ENCODE peak calls at places on chromosomes 16 and 17, in four cellular contexts. G, O, H and D are unnamed samples.

GRCh38 chr16:65212240-65212639 is 90.4 kb upstream of the CDH11 start:
- DNase-seq in G (no peak), O (no peak), H (no peak), D (no peak)

GRCh38 chr17:5902671-5903070 is 167.5 kb upstream of the WSCD1 start:
- DNase-seq in G (no peak), O (no peak), H (no peak), D (no peak)

GRCh38 chr17:72145972-72146755 is 25.3 kb downstream of the SOX9 start:
- DNase-seq in G (no peak), O (no peak), H (no peak), D (no peak)

GRCh38 chr16:46896314-46896968 is 12.3 kb downstream of the GPT2 start:
- DNase-seq in G (no peak), O (peak; percentile 56), H (no peak), D (no peak)

GRCh38 chr16:17359778-17360177 is 111.0 kb downstream of the XYLT1 start:
- DNase-seq in G (no peak), O (no peak), H (peak; percentile 31), D (peak; percentile 28)

GRCh38 chr17:39591958-39592954 is 15.5 kb downstream of the NEUROD2 start:
- DNase-seq in G (peak; percentile 92), O (peak; percentile 61), H (no peak), D (peak; percentile 49)

GRCh38 chr17:39002991-39003715 is 36.0 kb upstream of the FBXO47 start:
- DNase-seq in G (no peak), O (peak; percentile 63), H (peak; percentile 46), D (no peak)

GRCh38 chr17:38749222-38750043 is 1.3 kb upstream of the PCGF2 start:
- DNase-seq in G (peak; percentile 90), O (peak; percentile 62), H (no peak), D (peak; percentile 74)

GRCh38 chr17:82789051-82789592 is 37.3 kb downstream of the TBCD start:
- DNase-seq in G (no peak), O (no peak), H (no peak), D (no peak)

GRCh38 chr17:57484081-57484666 is 227.9 kb downstream of the MSI2 start:
- DNase-seq in G (no peak), O (peak; percentile 30), H (peak; percentile 44), D (no peak)

GRCh38 chr17:20084621-20085282 is 75.6 kb downstream of the SPECC1 start:
- DNase-seq in G (no peak), O (no peak), H (no peak), D (peak; percentile 42)

GRCh38 chr17:63246344-63246743 is 199.8 kb downstream of the CYB561 start:
- DNase-seq in G (no peak), O (peak; percentile 44), H (no peak), D (no peak)

GRCh38 chr16:12087901-12088364 is 111.4 kb downstream of the SNX29 start:
- DNase-seq in G (no peak), O (no peak), H (no peak), D (no peak)

GRCh38 chr17:37107406-37108083 is 158.8 kb downstream of the AATF start:
- DNase-seq in G (no peak), O (peak; percentile 23), H (no peak), D (no peak)

GRCh38 chr17:3796110-3796821 is 4.7 kb downstream of the ITGAE start:
- DNase-seq in G (no peak), O (no peak), H (no peak), D (peak; percentile 96)

GRCh38 chr16:84086996-84087395 is 29.7 kb downstream of the MBTPS1 start:
- DNase-seq in G (no peak), O (no peak), H (no peak), D (no peak)

GRCh38 chr17:41792835-41793748 is 6.6 kb upstream of the JUP start:
- DNase-seq in G (peak; percentile 31), O (peak; percentile 87), H (no peak), D (no peak)

GRCh38 chr17:43952724-43953666 is 745 bp downstream of the PYY start:
- DNase-seq in G (peak; percentile 93), O (no peak), H (no peak), D (no peak)

GRCh38 chr17:5492970-5493369 is 6.6 kb downstream of the MIS12 start:
- DNase-seq in G (no peak), O (no peak), H (no peak), D (no peak)

GRCh38 chr17:67417507-67417906 is 40.4 kb downstream of the PITPNC1 start:
- DNase-seq in G (no peak), O (no peak), H (no peak), D (no peak)

GRCh38 chr17:72381597-72382397 is 261.0 kb downstream of the SOX9 start:
- DNase-seq in G (peak; percentile 52), O (no peak), H (no peak), D (no peak)

GRCh38 chr16:85615852-85616607 is 2.9 kb downstream of the GSE1 start:
- DNase-seq in G (peak; percentile 94), O (peak; percentile 78), H (no peak), D (peak; percentile 95)

GRCh38 chr17:27241346-27241946 is 52.5 kb upstream of the WSB1 start:
- DNase-seq in G (no peak), O (peak; percentile 40), H (no peak), D (peak; percentile 61)

GRCh38 chr16:24610421-24610765 is 71.0 kb downstream of the RBBP6 start:
- DNase-seq in G (peak; percentile 63), O (peak; percentile 31), H (no peak), D (no peak)

GRCh38 chr16:48384305-48384981 is 770 bp downstream of the SIAH1 start:
- DNase-seq in G (peak; percentile 91), O (peak; percentile 66), H (no peak), D (peak; percentile 61)

GRCh38 chr16:16158741-16159374 is 64.4 kb downstream of the ABCC6 start:
- DNase-seq in G (no peak), O (no peak), H (no peak), D (no peak)

GRCh38 chr17:9056566-9056965 is 35.3 kb downstream of the NTN1 start:
- DNase-seq in G (no peak), O (no peak), H (no peak), D (no peak)

GRCh38 chr16:70778901-70779309 is 22.1 kb downstream of the VAC14 start:
- DNase-seq in G (peak; percentile 92), O (peak; percentile 88), H (peak; percentile 73), D (no peak)

GRCh38 chr16:31382485-31383161 is 10.5 kb upstream of the ITGAD start:
- DNase-seq in G (peak; percentile 86), O (peak; percentile 66), H (peak; percentile 5), D (peak; percentile 74)

GRCh38 chr16:50372611-50373344 is 4.0 kb upstream of the BRD7 start:
- DNase-seq in G (no peak), O (no peak), H (peak; percentile 4), D (no peak)

GRCh38 chr16:50373780-50374179 is 5.0 kb upstream of the BRD7 start:
- DNase-seq in G (no peak), O (no peak), H (no peak), D (no peak)

GRCh38 chr16:50371036-50371716 is 2.4 kb upstream of the BRD7 start:
- DNase-seq in G (no peak), O (no peak), H (no peak), D (no peak)

GRCh38 chr16:50373345-50373701 is 4.5 kb upstream of the BRD7 start:
- DNase-seq in G (no peak), O (no peak), H (no peak), D (no peak)

GRCh38 chr16:50371936-50372595 is 3.3 kb upstream of the BRD7 start:
- DNase-seq in G (peak; percentile 66), O (peak; percentile 30), H (no peak), D (peak; percentile 18)
- TF ChIP-seq CTCF in G (peak; percentile 57), O (peak; percentile 20), H (peak; percentile 56), D (peak; percentile 3)

GRCh38 chr17:65595071-65595655 is 33.7 kb upstream of the AXIN2 start:
- DNase-seq in G (no peak), O (no peak), H (no peak), D (peak; percentile 5)

GRCh38 chr17:65592131-65592965 is 30.9 kb upstream of the AXIN2 start:
- DNase-seq in G (no peak), O (no peak), H (no peak), D (no peak)

GRCh38 chr17:65594585-65594940 is 33.1 kb upstream of the AXIN2 start:
- DNase-seq in G (no peak), O (peak; percentile 14), H (no peak), D (peak; percentile 5)

GRCh38 chr17:65593870-65594584 is 32.6 kb upstream of the AXIN2 start:
- DNase-seq in G (peak; percentile 59), O (peak; percentile 26), H (no peak), D (peak; percentile 10)

GRCh38 chr17:65593092-65593869 is 31.8 kb upstream of the AXIN2 start:
- DNase-seq in G (no peak), O (no peak), H (no peak), D (no peak)
- H3K4me3 ChIP-seq in G (peak overlapping the region; percentile 16), O (peak overlapping the region; percentile 30), H (no peak overlapping the region), D (no peak overlapping the region)

DNA sequence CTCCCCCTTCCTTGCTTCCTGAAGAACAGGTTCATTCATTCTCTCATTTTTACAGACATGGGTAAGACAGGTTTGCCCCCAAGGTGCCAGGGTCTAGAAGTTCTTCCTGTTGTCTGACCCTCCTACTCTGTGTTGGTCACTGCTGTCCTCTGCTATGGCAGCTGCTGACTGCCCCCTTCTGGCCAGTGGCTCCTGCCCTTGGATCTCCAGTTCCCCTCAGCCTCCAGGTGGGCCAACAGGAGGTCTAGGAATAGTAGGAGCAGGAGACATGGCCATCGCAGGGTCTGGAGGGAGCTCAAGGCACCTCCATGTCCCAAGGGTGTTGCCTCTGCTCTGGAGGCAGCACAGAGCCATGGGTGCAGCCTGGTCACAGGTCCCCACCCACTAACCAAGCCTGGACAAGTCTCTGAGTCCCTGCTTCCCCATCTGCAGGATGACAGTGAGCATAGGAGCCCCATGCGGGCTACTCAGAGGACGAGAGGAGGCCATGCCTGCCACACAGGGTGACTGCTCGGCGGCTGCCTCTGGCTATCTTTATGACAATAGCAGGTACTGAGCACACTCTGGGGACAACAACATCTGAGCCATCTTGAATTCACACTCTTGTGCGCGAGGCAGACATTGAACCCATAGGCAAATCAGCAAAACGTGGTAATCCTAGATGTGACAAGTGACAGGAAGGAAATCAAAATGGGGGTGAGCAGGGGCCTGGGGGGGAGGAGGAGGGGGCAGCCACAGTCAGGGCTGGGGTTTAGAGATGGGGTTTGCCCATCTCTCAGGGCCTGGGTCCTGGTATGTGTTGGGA is 27.0 kb upstream of the NXPH3 start:
- DNase-seq in G (peak; percentile 73), O (peak; percentile 58), H (no peak), D (peak; percentile 47)
- TF ChIP-seq CTCF in G (peak; percentile 75), O (peak; percentile 81), H (peak; percentile 85), D (peak; percentile 50)

GRCh38 chr16:1871974-1872635 is at the start of gene MEIOB:
- DNase-seq in G (peak; percentile 87), O (no peak), H (no peak), D (peak; percentile 5)
- H3K4me3 ChIP-seq in G (peak within 1 kb of the TSS; percentile 27), O (peak within 1 kb of the TSS; percentile 30), H (no peak within 1 kb of the TSS), D (no peak within 1 kb of the TSS)

DNA sequence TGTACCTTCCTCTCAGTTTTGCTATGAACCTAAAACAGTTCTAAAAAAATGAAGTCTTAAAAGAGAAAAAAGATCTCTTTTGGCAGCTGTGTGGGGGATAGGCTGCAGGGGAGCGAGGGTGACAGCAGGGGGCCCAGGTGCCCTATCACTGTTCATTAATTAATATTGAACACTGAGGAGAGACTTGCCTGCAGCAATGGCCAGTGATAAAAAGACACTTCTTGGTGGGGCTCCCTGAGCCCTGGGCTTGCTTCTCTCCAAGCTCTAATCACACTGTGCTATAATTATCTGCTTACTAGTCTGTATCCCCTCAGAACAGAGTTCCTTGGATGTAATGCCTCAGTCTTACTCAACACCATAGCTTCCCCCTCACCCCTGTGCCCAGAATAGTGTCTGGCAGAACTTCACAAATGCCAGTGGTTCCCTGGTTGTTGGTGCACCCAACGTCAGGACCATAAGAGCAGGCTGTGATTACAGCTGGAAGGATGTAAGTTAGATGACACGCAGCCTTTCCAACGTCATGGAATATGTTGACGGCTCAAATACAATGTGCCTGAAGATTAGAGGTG is 52.0 kb upstream of the IRX6 start:
- DNase-seq in G (no peak), O (no peak), H (no peak), D (no peak)
- TF ChIP-seq CTCF in G (no peak), O (no peak), H (no peak), D (no peak)